ENCODE peak calls at places on chromosomes 6 and 20, in four cellular contexts. One of them, this sample, is unnamed.

GRCh38 chr6:132937466-132937906 is 123.1 kb downstream of the RPS12 start:
- DNase-seq in colonic mucosa: peak
- DNase-seq in choroid plexus epithelial cell: peak
- DNase-seq in heart right ventricle: peak
- DNase-seq in this sample: no peak

GRCh38 chr6:52881996-52882841 is 27.3 kb downstream of the GSTA3 start:
- DNase-seq in heart right ventricle: peak
- DNase-seq in colonic mucosa: peak
- DNase-seq in choroid plexus epithelial cell: peak
- DNase-seq in this sample: peak

GRCh38 chr20:38843346-38843745 is 37.8 kb downstream of the PPP1R16B start:
- DNase-seq in colonic mucosa: no peak
- DNase-seq in heart right ventricle: no peak
- DNase-seq in choroid plexus epithelial cell: no peak
- DNase-seq in this sample: no peak

GRCh38 chr6:29797120-29797519 is 30.5 kb upstream of the HLA-G start:
- DNase-seq in colonic mucosa: no peak
- DNase-seq in choroid plexus epithelial cell: peak
- DNase-seq in heart right ventricle: no peak
- DNase-seq in this sample: no peak

GRCh38 chr6:143822584-143823024 is 20.5 kb upstream of the LTV1 start:
- DNase-seq in heart right ventricle: no peak
- DNase-seq in choroid plexus epithelial cell: peak
- DNase-seq in colonic mucosa: no peak
- DNase-seq in this sample: no peak

GRCh38 chr6:88358846-88359245 is 192.7 kb upstream of the CNR1 start:
- DNase-seq in heart right ventricle: no peak
- DNase-seq in colonic mucosa: no peak
- DNase-seq in choroid plexus epithelial cell: peak
- DNase-seq in this sample: no peak

GRCh38 chr6:22141271-22141745 is 155.5 kb downstream of the PRL start:
- DNase-seq in choroid plexus epithelial cell: peak
- DNase-seq in colonic mucosa: no peak
- DNase-seq in heart right ventricle: peak
- DNase-seq in this sample: no peak

GRCh38 chr6:162873537-162873936 is 145.8 kb downstream of the PACRG start:
- DNase-seq in heart right ventricle: no peak
- DNase-seq in choroid plexus epithelial cell: no peak
- DNase-seq in colonic mucosa: no peak
- DNase-seq in this sample: no peak

GRCh38 chr6:33417127-33417902 is 592 bp downstream of the CUTA start:
- DNase-seq in choroid plexus epithelial cell: peak
- DNase-seq in colonic mucosa: no peak
- DNase-seq in heart right ventricle: no peak
- DNase-seq in this sample: no peak

GRCh38 chr6:14524319-14524718 is 406.7 kb downstream of the CD83 start:
- DNase-seq in choroid plexus epithelial cell: no peak
- DNase-seq in heart right ventricle: peak
- DNase-seq in colonic mucosa: no peak
- DNase-seq in this sample: no peak

GRCh38 chr6:144400321-144400720 is 115.2 kb downstream of the UTRN start:
- DNase-seq in heart right ventricle: no peak
- DNase-seq in colonic mucosa: no peak
- DNase-seq in choroid plexus epithelial cell: no peak
- DNase-seq in this sample: no peak

GRCh38 chr6:30311101-30311500 is 15.6 kb upstream of the TRIM39 start:
- DNase-seq in choroid plexus epithelial cell: no peak
- DNase-seq in colonic mucosa: no peak
- DNase-seq in heart right ventricle: no peak
- DNase-seq in this sample: no peak

GRCh38 chr6:44126320-44127149 is 717 bp downstream of the MRPL14 start:
- DNase-seq in heart right ventricle: peak
- DNase-seq in choroid plexus epithelial cell: peak
- DNase-seq in colonic mucosa: peak
- DNase-seq in this sample: peak

GRCh38 chr6:40701352-40702007 is 114.3 kb upstream of the LRFN2 start:
- DNase-seq in choroid plexus epithelial cell: no peak
- DNase-seq in colonic mucosa: no peak
- DNase-seq in heart right ventricle: no peak
- DNase-seq in this sample: no peak
- H3K4me3 ChIP-seq in choroid plexus epithelial cell: no peak
- H3K4me3 ChIP-seq in colonic mucosa: no peak
- H3K4me3 ChIP-seq in heart right ventricle: no peak
- H3K4me3 ChIP-seq in this sample: no peak

DNA sequence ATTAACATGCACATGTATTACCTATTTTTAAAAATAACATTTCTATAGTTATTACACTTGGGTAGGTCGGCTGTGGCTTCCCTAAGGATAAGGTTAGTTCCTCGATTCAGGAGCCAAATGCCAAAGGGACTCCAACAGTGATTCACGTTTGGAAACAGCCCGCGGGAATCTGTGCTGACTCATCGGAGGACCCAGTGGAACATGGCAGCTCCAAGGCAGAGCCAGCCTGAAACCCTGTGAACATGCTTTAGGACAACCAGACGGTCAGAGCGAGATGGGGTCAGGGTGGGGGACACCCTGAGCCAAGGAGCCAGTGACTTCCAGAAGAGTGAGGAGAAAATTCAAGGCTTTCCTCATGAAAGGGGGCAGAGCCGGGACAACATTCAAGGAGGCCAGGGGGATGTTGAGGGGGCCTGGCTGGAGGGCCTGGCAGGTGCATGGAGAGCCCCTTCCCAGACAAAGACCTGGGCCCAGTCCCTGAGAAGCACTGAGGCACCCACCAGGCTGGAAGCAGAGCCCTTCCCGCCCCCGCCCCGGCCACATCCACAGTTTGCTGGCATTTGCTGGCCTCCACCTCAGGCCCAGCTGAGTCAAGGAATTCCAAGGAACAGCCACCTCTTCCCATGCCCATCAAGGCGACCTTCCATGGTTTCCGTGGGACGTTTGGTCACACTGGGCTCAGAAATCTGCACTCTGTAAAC is 133.2 kb downstream of the SNX5 start:
- DNase-seq in choroid plexus epithelial cell: peak
- DNase-seq in colonic mucosa: no peak
- DNase-seq in heart right ventricle: peak
- DNase-seq in this sample: peak
- H3K4me3 ChIP-seq in choroid plexus epithelial cell: no peak
- H3K4me3 ChIP-seq in colonic mucosa: no peak
- H3K4me3 ChIP-seq in heart right ventricle: no peak
- H3K4me3 ChIP-seq in this sample: no peak

DNA sequence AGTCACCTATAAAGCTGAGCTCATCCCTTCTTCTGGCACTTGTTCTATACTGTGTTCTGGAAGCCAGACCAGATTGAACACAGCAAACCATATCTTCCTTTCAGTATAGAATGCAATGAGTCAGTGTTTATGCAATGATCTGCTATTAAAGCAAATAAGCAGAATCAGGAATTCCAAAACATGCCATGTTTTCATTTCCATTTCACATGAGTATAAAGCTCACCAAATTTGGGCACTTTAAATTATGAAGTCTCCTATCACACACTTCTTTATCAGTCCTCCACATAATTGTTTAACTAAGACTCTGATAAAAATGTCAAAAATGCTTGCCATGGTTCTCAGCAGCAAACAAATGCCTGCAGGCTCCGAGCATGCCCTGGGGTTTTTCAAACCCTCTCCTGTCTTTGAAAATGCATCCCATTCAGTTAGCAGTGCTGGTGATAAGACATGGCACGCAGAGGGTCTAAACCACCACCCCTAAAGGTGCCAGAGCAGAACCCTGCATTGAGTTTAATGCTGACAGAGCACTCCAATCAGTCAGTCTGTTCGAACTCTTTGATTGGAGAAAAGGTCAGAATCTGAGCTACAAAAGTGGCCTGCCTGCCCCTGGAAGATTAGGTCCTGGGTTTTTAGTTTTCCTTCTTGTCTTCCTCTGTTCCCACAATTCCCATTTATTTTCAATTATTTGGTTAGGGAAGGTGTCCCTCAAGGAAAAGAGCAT is 234.1 kb downstream of the GMPR start:
- DNase-seq in colonic mucosa: no peak
- DNase-seq in choroid plexus epithelial cell: peak
- DNase-seq in heart right ventricle: no peak
- DNase-seq in this sample: no peak
- H3K4me3 ChIP-seq in colonic mucosa: no peak
- H3K4me3 ChIP-seq in choroid plexus epithelial cell: no peak
- H3K4me3 ChIP-seq in heart right ventricle: no peak
- H3K4me3 ChIP-seq in this sample: no peak

GRCh38 chr6:160418370-160418769 is 70.2 kb downstream of the SLC22A3 start:
- DNase-seq in colonic mucosa: no peak
- DNase-seq in heart right ventricle: no peak
- DNase-seq in choroid plexus epithelial cell: no peak
- DNase-seq in this sample: no peak

GRCh38 chr6:160420253-160420968 is 72.2 kb downstream of the SLC22A3 start:
- DNase-seq in colonic mucosa: no peak
- DNase-seq in choroid plexus epithelial cell: no peak
- DNase-seq in heart right ventricle: no peak
- DNase-seq in this sample: no peak

GRCh38 chr6:160421854-160422253 is 73.7 kb downstream of the SLC22A3 start:
- DNase-seq in heart right ventricle: peak
- DNase-seq in colonic mucosa: no peak
- DNase-seq in choroid plexus epithelial cell: no peak
- DNase-seq in this sample: peak

GRCh38 chr6:160419488-160419887 is 71.3 kb downstream of the SLC22A3 start:
- DNase-seq in heart right ventricle: no peak
- DNase-seq in colonic mucosa: no peak
- DNase-seq in choroid plexus epithelial cell: no peak
- DNase-seq in this sample: no peak

GRCh38 chr6:160420969-160421556 is 72.9 kb downstream of the SLC22A3 start:
- DNase-seq in heart right ventricle: no peak
- DNase-seq in colonic mucosa: no peak
- DNase-seq in choroid plexus epithelial cell: no peak
- DNase-seq in this sample: no peak
- H3K4me3 ChIP-seq in heart right ventricle: no peak
- H3K4me3 ChIP-seq in colonic mucosa: no peak
- H3K4me3 ChIP-seq in choroid plexus epithelial cell: no peak
- H3K4me3 ChIP-seq in this sample: no peak

GRCh38 chr6:12314751-12315150 is 24.6 kb downstream of the EDN1 start:
- DNase-seq in heart right ventricle: no peak
- DNase-seq in colonic mucosa: no peak
- DNase-seq in choroid plexus epithelial cell: no peak
- DNase-seq in this sample: no peak

GRCh38 chr6:12313992-12314589 is 23.9 kb downstream of the EDN1 start:
- DNase-seq in choroid plexus epithelial cell: peak
- DNase-seq in heart right ventricle: no peak
- DNase-seq in colonic mucosa: peak
- DNase-seq in this sample: no peak

GRCh38 chr6:12315292-12316081 is 25.3 kb downstream of the EDN1 start:
- DNase-seq in choroid plexus epithelial cell: no peak
- DNase-seq in colonic mucosa: no peak
- DNase-seq in heart right ventricle: no peak
- DNase-seq in this sample: no peak

GRCh38 chr6:12312736-12313135 is 22.6 kb downstream of the EDN1 start:
- DNase-seq in colonic mucosa: no peak
- DNase-seq in heart right ventricle: no peak
- DNase-seq in choroid plexus epithelial cell: no peak
- DNase-seq in this sample: no peak

GRCh38 chr6:12313311-12313991 is 23.3 kb downstream of the EDN1 start:
- DNase-seq in heart right ventricle: no peak
- DNase-seq in choroid plexus epithelial cell: no peak
- DNase-seq in colonic mucosa: no peak
- DNase-seq in this sample: no peak
- H3K4me3 ChIP-seq in heart right ventricle: no peak
- H3K4me3 ChIP-seq in choroid plexus epithelial cell: no peak
- H3K4me3 ChIP-seq in colonic mucosa: no peak
- H3K4me3 ChIP-seq in this sample: no peak